ENCODE peak calls at places on chromosomes 16 and 17, in seven cellular contexts. A, Q, U, Y, E, P and L are unnamed samples.

GRCh38 chr17:29099527-29099926 is 56.6 kb downstream of the PIPOX start:
- DNase-seq in Y (no peak), Q (no peak), U (no peak), E (no peak), P (no peak), A (no peak), L (no peak)

GRCh38 chr16:10946308-10946707 is 1.9 kb downstream of the CLEC16A start:
- DNase-seq in Y (no peak), Q (no peak), E (peak), P (peak), U (no peak), A (no peak), L (no peak)

GRCh38 chr16:54236761-54237160 is 49.8 kb downstream of the IRX3 start:
- DNase-seq in P (peak), A (no peak), Q (no peak), Y (no peak), E (no peak), U (no peak), L (no peak)

GRCh38 chr17:40541060-40541872 is 24.0 kb downstream of the CCR7 start:
- DNase-seq in Y (no peak), P (no peak), A (peak), E (peak), Q (peak), U (no peak), L (no peak)

GRCh38 chr17:68197091-68197996 is 50.5 kb upstream of the AMZ2 start:
- DNase-seq in A (peak), E (peak), Q (peak), Y (no peak), U (peak), P (no peak), L (peak)

GRCh38 chr16:49424961-49425360 is 51.4 kb downstream of the C16orf78 start:
- DNase-seq in Y (no peak), A (no peak), P (no peak), U (no peak), E (no peak), Q (no peak), L (no peak)

GRCh38 chr17:27575100-27575911 is 55.7 kb upstream of the LGALS9 start:
- DNase-seq in U (no peak), P (no peak), Q (no peak), Y (no peak), E (no peak), A (no peak), L (no peak)

GRCh38 chr17:74750327-74751069 is 2.1 kb downstream of the NHERF1 start:
- DNase-seq in U (no peak), Y (no peak), A (no peak), E (no peak), Q (no peak), P (no peak), L (no peak)

GRCh38 chr16:11401161-11402050 is 56.1 kb downstream of the RMI2 start:
- DNase-seq in P (no peak), Q (no peak), A (peak), E (no peak), U (no peak), Y (no peak), L (no peak)

GRCh38 chr17:76405607-76405966 is 21.2 kb downstream of the SPHK1 start:
- DNase-seq in U (no peak), E (peak), Q (no peak), A (peak), Y (no peak), P (no peak), L (no peak)

GRCh38 chr16:4694664-4695451 is 1.5 kb downstream of the NUDT16L1 start:
- DNase-seq in U (no peak), P (no peak), A (peak), Y (no peak), Q (no peak), E (peak), L (no peak)

GRCh38 chr17:82232322-82232785 is 3.5 kb downstream of the SLC16A3 start:
- DNase-seq in P (no peak), A (no peak), Q (no peak), E (no peak), Y (no peak), U (no peak), L (no peak)

GRCh38 chr17:27376637-27377547 is 79.4 kb upstream of the KSR1 start:
- DNase-seq in E (no peak), P (peak), U (no peak), Q (no peak), A (no peak), Y (no peak), L (no peak)

GRCh38 chr16:12613131-12613991 is 190.3 kb downstream of the CPPED1 start:
- DNase-seq in Q (no peak), A (no peak), E (no peak), P (peak), U (no peak), Y (no peak), L (no peak)

GRCh38 chr17:73156166-73156840 is 8.5 kb upstream of the SSTR2 start:
- DNase-seq in Y (peak), Q (peak), E (peak), A (peak), U (peak), P (peak), L (peak)

GRCh38 chr17:65455972-65456343 is 105.5 kb downstream of the AXIN2 start:
- DNase-seq in Q (no peak), E (no peak), U (peak), Y (no peak), A (no peak), P (no peak), L (no peak)

GRCh38 chr17:74961657-74962360 is 10.8 kb downstream of the HID1 start:
- DNase-seq in Q (peak), Y (peak), E (peak), U (peak), A (peak), P (peak), L (peak)

GRCh38 chr16:87094246-87094865 is 222.8 kb downstream of the C16orf95 start:
- DNase-seq in A (no peak), U (no peak), Q (no peak), E (no peak), P (no peak), Y (no peak), L (no peak)

GRCh38 chr16:83903739-83904138 is 4.8 kb downstream of the MLYCD start:
- DNase-seq in Y (no peak), P (no peak), E (no peak), A (peak), U (no peak), Q (no peak), L (no peak)

GRCh38 chr17:42679001-42679491 is 2.3 kb upstream of the PLEKHH3 start:
- DNase-seq in U (no peak), Y (no peak), Q (no peak), A (peak), E (peak), P (peak), L (no peak)

GRCh38 chr17:77160877-77161530 is 20.2 kb downstream of the SEC14L1 start:
- DNase-seq in A (no peak), P (no peak), Q (no peak), U (no peak), Y (no peak), E (no peak), L (no peak)

GRCh38 chr16:83402160-83402794 is 405.5 kb upstream of the HSBP1 start:
- DNase-seq in P (peak), Y (no peak), Q (no peak), A (no peak), E (no peak), U (no peak), L (no peak)

GRCh38 chr17:50271173-50271750 is 3.0 kb upstream of the TMEM92 start:
- DNase-seq in P (peak), U (no peak), Q (no peak), A (no peak), E (no peak), Y (no peak), L (no peak)

GRCh38 chr16:50340578-50340977 is 28.2 kb downstream of the BRD7 start:
- DNase-seq in Y (no peak), U (no peak), A (no peak), P (no peak), Q (no peak), E (no peak), L (no peak)

GRCh38 chr16:70605284-70605659 is 41.1 kb upstream of the IL34 start:
- DNase-seq in Y (no peak), U (no peak), P (no peak), E (no peak), Q (no peak), A (no peak), L (no peak)

GRCh38 chr17:76542566-76542971 is 2.7 kb downstream of the PRCD start:
- DNase-seq in Y (no peak), Q (no peak), U (no peak), A (no peak), E (peak), P (no peak), L (no peak)

GRCh38 chr16:49615606-49616005 is 240.3 kb downstream of the ZNF423 start:
- DNase-seq in P (no peak), Q (no peak), U (no peak), A (no peak), E (no peak), Y (no peak), L (no peak)

GRCh38 chr16:10501016-10501607 is 79.3 kb downstream of the EMP2 start:
- DNase-seq in U (no peak), Y (no peak), E (no peak), A (no peak), P (no peak), Q (no peak), L (no peak)

GRCh38 chr16:69513180-69513966 is 52.4 kb upstream of the NFAT5 start:
- DNase-seq in E (no peak), Q (no peak), U (no peak), P (peak), Y (no peak), A (no peak), L (no peak)

GRCh38 chr17:38568845-38569510 is 36.8 kb downstream of the SRCIN1 start:
- DNase-seq in Y (no peak), Q (no peak), P (no peak), E (peak), A (no peak), U (no peak), L (no peak)

GRCh38 chr17:35167046-35167445 is 19.4 kb downstream of the UNC45B start:
- DNase-seq in P (no peak), Y (no peak), U (no peak), Q (no peak), A (no peak), E (no peak), L (no peak)

GRCh38 chr16:997440-998051 is 16.0 kb downstream of the SOX8 start:
- DNase-seq in A (peak), Q (peak), E (no peak), P (peak), U (peak), Y (no peak), L (no peak)

GRCh38 chr17:21214777-21215541 is 998 bp upstream of the TMEM11 start:
- DNase-seq in U (peak), P (no peak), Y (no peak), E (no peak), Q (no peak), A (no peak), L (peak)